ENCODE peak calls at places on chromosomes 2 and 18, in five cellular contexts. One of them, this sample, is unnamed.

GRCh38 chr2:234885884-234886283 is 65.9 kb upstream of the SH3BP4 start:
- DNase-seq in H9: no peak
- DNase-seq in MCF 10A: no peak
- DNase-seq in nephron progenitor cell: no peak
- DNase-seq in GM13976: no peak
- DNase-seq in this sample: no peak

GRCh38 chr2:150729495-150729955 is 242.1 kb upstream of the RND3 start:
- DNase-seq in H9: no peak
- DNase-seq in MCF 10A: no peak
- DNase-seq in nephron progenitor cell: no peak
- DNase-seq in GM13976: no peak
- DNase-seq in this sample: no peak

GRCh38 chr18:75025573-75025972 is 183.4 kb downstream of the PTGR3 start:
- DNase-seq in H9: no peak
- DNase-seq in MCF 10A: no peak
- DNase-seq in nephron progenitor cell: no peak
- DNase-seq in GM13976: no peak
- DNase-seq in this sample: no peak

GRCh38 chr2:24360050-24360962 is at the start of gene ITSN2:
- DNase-seq in H9: peak; percentile 82
- DNase-seq in MCF 10A: peak; percentile 66
- DNase-seq in nephron progenitor cell: peak; percentile 85
- DNase-seq in GM13976: peak; percentile 87
- DNase-seq in this sample: peak; percentile 90

GRCh38 chr2:5035134-5035533 is 657.0 kb upstream of the SOX11 start:
- DNase-seq in H9: no peak
- DNase-seq in MCF 10A: no peak
- DNase-seq in nephron progenitor cell: no peak
- DNase-seq in GM13976: no peak
- DNase-seq in this sample: no peak

GRCh38 chr2:18651842-18652774 is 62.7 kb upstream of the NT5C1B start:
- DNase-seq in H9: no peak
- DNase-seq in MCF 10A: no peak
- DNase-seq in nephron progenitor cell: no peak
- DNase-seq in GM13976: no peak
- DNase-seq in this sample: no peak

GRCh38 chr2:88852753-88853402 is 161.4 kb downstream of the RPIA start:
- DNase-seq in H9: no peak
- DNase-seq in MCF 10A: no peak
- DNase-seq in nephron progenitor cell: no peak
- DNase-seq in GM13976: no peak
- DNase-seq in this sample: no peak

GRCh38 chr2:9779572-9780264 is 63.6 kb upstream of the TAF1B start:
- DNase-seq in H9: no peak
- DNase-seq in MCF 10A: no peak
- DNase-seq in nephron progenitor cell: no peak
- DNase-seq in GM13976: no peak
- DNase-seq in this sample: no peak

GRCh38 chr2:206858972-206859739 is 80.2 kb upstream of the CPO start:
- DNase-seq in H9: no peak
- DNase-seq in MCF 10A: no peak
- DNase-seq in nephron progenitor cell: no peak
- DNase-seq in GM13976: no peak
- DNase-seq in this sample: no peak

GRCh38 chr18:37299471-37300304 is 265.9 kb downstream of the CELF4 start:
- DNase-seq in H9: no peak
- DNase-seq in MCF 10A: peak; percentile 98
- DNase-seq in nephron progenitor cell: no peak
- DNase-seq in GM13976: no peak
- DNase-seq in this sample: peak; percentile 98

GRCh38 chr18:78773819-78774218 is 205.8 kb upstream of the SALL3 start:
- DNase-seq in H9: no peak
- DNase-seq in MCF 10A: no peak
- DNase-seq in nephron progenitor cell: no peak
- DNase-seq in GM13976: no peak
- DNase-seq in this sample: no peak

GRCh38 chr2:152054593-152054992 is 44.3 kb downstream of the CACNB4 start:
- DNase-seq in H9: no peak
- DNase-seq in MCF 10A: peak; percentile 72
- DNase-seq in nephron progenitor cell: no peak
- DNase-seq in GM13976: no peak
- DNase-seq in this sample: no peak

GRCh38 chr2:238256594-238257104 is 16.8 kb upstream of the HES6 start:
- DNase-seq in H9: peak; percentile 97
- DNase-seq in MCF 10A: peak; percentile 92
- DNase-seq in nephron progenitor cell: peak; percentile 85
- DNase-seq in GM13976: peak; percentile 80
- DNase-seq in this sample: peak; percentile 93
- TF ChIP-seq CTCF in H9: peak; percentile 100
- TF ChIP-seq CTCF in MCF 10A: peak; percentile 97
- TF ChIP-seq CTCF in nephron progenitor cell: peak; percentile 97
- TF ChIP-seq CTCF in GM13976: peak; percentile 53
- TF ChIP-seq CTCF in this sample: peak; percentile 86

GRCh38 chr2:20231632-20232031 is 6.7 kb upstream of the SDC1 start:
- DNase-seq in H9: peak; percentile 84
- DNase-seq in MCF 10A: peak; percentile 99
- DNase-seq in nephron progenitor cell: no peak
- DNase-seq in GM13976: no peak
- DNase-seq in this sample: peak; percentile 60
- TF ChIP-seq CTCF in H9: peak; percentile 25
- TF ChIP-seq CTCF in MCF 10A: no peak
- TF ChIP-seq CTCF in nephron progenitor cell: no peak
- TF ChIP-seq CTCF in GM13976: no peak
- TF ChIP-seq CTCF in this sample: no peak

GRCh38 chr2:43224131-43224570 is 2.3 kb downstream of the ZFP36L2 start:
- DNase-seq in H9: peak; percentile 78
- DNase-seq in MCF 10A: peak; percentile 72
- DNase-seq in nephron progenitor cell: peak; percentile 78
- DNase-seq in GM13976: peak; percentile 67
- DNase-seq in this sample: peak; percentile 83
- TF ChIP-seq CTCF in H9: peak; percentile 63
- TF ChIP-seq CTCF in MCF 10A: peak; percentile 43
- TF ChIP-seq CTCF in nephron progenitor cell: peak; percentile 28
- TF ChIP-seq CTCF in GM13976: peak; percentile 48
- TF ChIP-seq CTCF in this sample: peak; percentile 44

GRCh38 chr18:49486617-49486958 is 446 bp downstream of the C18orf32 start:
- DNase-seq in H9: no peak
- DNase-seq in MCF 10A: no peak
- DNase-seq in nephron progenitor cell: no peak
- DNase-seq in GM13976: no peak
- DNase-seq in this sample: no peak

GRCh38 chr18:49486959-49487710 is at the start of gene C18orf32:
- DNase-seq in H9: peak; percentile 97
- DNase-seq in MCF 10A: peak; percentile 95
- DNase-seq in nephron progenitor cell: peak; percentile 93
- DNase-seq in GM13976: peak; percentile 93
- DNase-seq in this sample: peak; percentile 95

GRCh38 chr18:49490246-49490762 is 3.3 kb upstream of the C18orf32 start:
- DNase-seq in H9: no peak
- DNase-seq in MCF 10A: no peak
- DNase-seq in nephron progenitor cell: no peak
- DNase-seq in GM13976: no peak
- DNase-seq in this sample: no peak

GRCh38 chr18:49491534-49491856 is 4.5 kb upstream of the C18orf32 start:
- DNase-seq in H9: no peak
- DNase-seq in MCF 10A: no peak
- DNase-seq in nephron progenitor cell: no peak
- DNase-seq in GM13976: no peak
- DNase-seq in this sample: no peak

DNA sequence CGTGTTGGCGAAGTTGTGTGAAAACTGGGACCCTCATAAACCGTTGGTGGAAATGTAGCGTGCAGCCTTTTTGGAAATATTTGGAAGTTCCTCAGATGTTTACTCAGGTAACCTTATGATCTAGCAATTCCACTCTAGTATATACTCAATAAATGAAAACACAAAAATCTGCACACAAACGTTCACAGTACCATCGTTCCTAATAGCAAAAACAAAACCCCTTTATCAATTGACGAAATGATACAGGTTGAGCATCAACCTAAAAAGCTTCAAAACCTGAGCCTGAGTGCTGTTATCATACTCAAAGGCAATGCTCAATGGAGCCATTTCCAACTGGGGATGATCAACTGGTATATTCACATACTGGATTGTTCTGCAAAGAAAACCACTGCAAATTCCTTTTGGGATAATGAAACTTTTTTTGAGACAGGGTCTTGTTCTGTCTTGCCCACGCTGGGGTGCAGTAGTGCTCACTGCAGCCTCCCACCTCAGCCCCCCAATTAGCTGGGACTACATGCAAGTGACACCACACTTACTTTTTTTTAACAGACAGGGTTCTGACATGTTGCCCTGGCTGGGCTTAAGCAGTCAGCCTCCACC is 777 bp upstream of the C18orf32 start:
- DNase-seq in H9: peak; percentile 35
- DNase-seq in MCF 10A: no peak
- DNase-seq in nephron progenitor cell: no peak
- DNase-seq in GM13976: no peak
- DNase-seq in this sample: no peak
- TF ChIP-seq CTCF in H9: no peak
- TF ChIP-seq CTCF in MCF 10A: no peak
- TF ChIP-seq CTCF in nephron progenitor cell: no peak
- TF ChIP-seq CTCF in GM13976: no peak
- TF ChIP-seq CTCF in this sample: no peak

GRCh38 chr2:51711761-51712160 is 679.8 kb upstream of the NRXN1 start:
- DNase-seq in H9: no peak
- DNase-seq in MCF 10A: peak; percentile 68
- DNase-seq in nephron progenitor cell: no peak
- DNase-seq in GM13976: no peak
- DNase-seq in this sample: no peak

GRCh38 chr2:51707625-51708024 is 675.7 kb upstream of the NRXN1 start:
- DNase-seq in H9: no peak
- DNase-seq in MCF 10A: no peak
- DNase-seq in nephron progenitor cell: no peak
- DNase-seq in GM13976: no peak
- DNase-seq in this sample: no peak

GRCh38 chr2:51706220-51706619 is 674.3 kb upstream of the NRXN1 start:
- DNase-seq in H9: no peak
- DNase-seq in MCF 10A: no peak
- DNase-seq in nephron progenitor cell: no peak
- DNase-seq in GM13976: no peak
- DNase-seq in this sample: no peak

GRCh38 chr2:51705418-51705817 is 673.5 kb upstream of the NRXN1 start:
- DNase-seq in H9: no peak
- DNase-seq in MCF 10A: no peak
- DNase-seq in nephron progenitor cell: no peak
- DNase-seq in GM13976: no peak
- DNase-seq in this sample: no peak

DNA sequence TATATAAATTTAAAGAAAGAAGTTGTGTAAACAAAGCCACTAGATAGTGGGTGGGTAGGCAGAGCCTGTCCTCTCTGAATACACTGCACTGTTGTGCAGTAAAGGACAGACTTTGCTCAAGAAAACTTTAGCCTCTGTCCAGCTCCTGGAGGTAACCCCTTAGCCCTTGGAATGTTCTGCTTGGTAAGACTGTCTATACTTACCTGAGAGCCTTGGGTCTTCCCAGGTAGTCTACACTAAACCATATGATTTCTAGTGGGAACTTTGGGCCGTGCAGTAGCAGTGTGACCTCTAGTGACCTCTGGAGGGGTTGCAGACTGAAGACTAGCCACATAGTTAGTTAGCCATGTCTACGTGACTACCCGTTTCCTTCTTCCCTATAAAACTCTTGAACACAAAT is 678.3 kb upstream of the NRXN1 start:
- DNase-seq in H9: peak; percentile 57
- DNase-seq in MCF 10A: peak; percentile 20
- DNase-seq in nephron progenitor cell: peak; percentile 15
- DNase-seq in GM13976: peak; percentile 10
- DNase-seq in this sample: peak; percentile 5
- TF ChIP-seq CTCF in H9: peak; percentile 82
- TF ChIP-seq CTCF in MCF 10A: peak; percentile 42
- TF ChIP-seq CTCF in nephron progenitor cell: peak; percentile 34
- TF ChIP-seq CTCF in GM13976: peak; percentile 32
- TF ChIP-seq CTCF in this sample: peak; percentile 19

DNA sequence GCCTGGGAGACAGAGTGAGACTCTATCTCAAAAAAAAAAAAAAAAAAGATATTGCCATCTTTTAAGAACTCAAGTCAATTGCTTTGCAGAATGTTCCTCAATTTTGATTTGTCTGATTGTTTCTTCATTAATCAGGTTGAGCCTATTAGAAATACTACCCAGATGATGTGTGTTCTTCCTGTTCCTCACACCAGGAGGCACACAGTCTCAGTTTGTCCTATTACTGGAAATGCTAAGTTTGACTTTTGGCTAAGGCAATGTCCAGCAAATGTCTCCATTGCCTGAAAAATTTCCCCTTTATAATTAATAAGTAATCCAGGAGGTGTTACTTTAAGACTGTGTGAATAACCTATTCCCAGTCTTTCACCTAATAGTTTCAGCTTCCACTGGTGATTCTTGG is 28.4 kb downstream of the BOLA3 start:
- DNase-seq in H9: no peak
- DNase-seq in MCF 10A: peak; percentile 13
- DNase-seq in nephron progenitor cell: no peak
- DNase-seq in GM13976: no peak
- DNase-seq in this sample: no peak
- TF ChIP-seq CTCF in H9: no peak
- TF ChIP-seq CTCF in MCF 10A: no peak
- TF ChIP-seq CTCF in nephron progenitor cell: no peak
- TF ChIP-seq CTCF in GM13976: no peak
- TF ChIP-seq CTCF in this sample: no peak

This sample was measured in hepatocyte.